ENCODE peak calls at places on chromosomes 3 and 15, in five cellular contexts. P is endothelial cell of umbilical vein, M is coronary artery, K is PC-3, U is fibroblast of mammary gland. H is an unnamed sample.

GRCh38 chr15:30923429-30923828 is 19.7 kb downstream of the FAN1 start:
- DNase-seq in P (no peak), M (no peak), K (no peak), U (no peak), H (no peak)

GRCh38 chr3:3296858-3297430 is 117.5 kb upstream of the CRBN start:
- DNase-seq in P (no peak), M (no peak), K (no peak), U (no peak), H (no peak)

GRCh38 chr3:65871305-65872141 is 167.2 kb downstream of the MAGI1 start:
- DNase-seq in P (peak), M (no peak), K (no peak), U (no peak), H (no peak)

GRCh38 chr15:39248204-39248603 is 332.7 kb upstream of the THBS1 start:
- DNase-seq in P (peak), M (no peak), K (peak), U (peak), H (peak)

GRCh38 chr3:186142556-186142955 is 33.7 kb upstream of the ETV5 start:
- DNase-seq in P (no peak), M (no peak), K (no peak), U (no peak), H (no peak)

GRCh38 chr15:71329509-71330260 is 214.4 kb downstream of the THSD4 start:
- DNase-seq in P (peak), M (no peak), K (peak), U (peak), H (peak)

GRCh38 chr15:94844533-94845390 is 613.4 kb downstream of the MCTP2 start:
- DNase-seq in P (peak), M (no peak), K (no peak), U (no peak), H (peak)

GRCh38 chr3:146274833-146275232 is 23.9 kb upstream of the PLSCR4 start:
- DNase-seq in P (peak), M (no peak), K (no peak), U (peak), H (peak)

GRCh38 chr15:68204776-68205557 is at the start of gene CALML4:
- DNase-seq in P (peak), M (peak), K (peak), U (peak), H (peak)

GRCh38 chr15:78306176-78306774 is 6.9 kb upstream of the SKIC8 start:
- DNase-seq in P (no peak), M (no peak), K (peak), U (peak), H (peak)

GRCh38 chr3:146581080-146581601 is 24.0 kb downstream of the PLSCR5 start:
- DNase-seq in P (no peak), M (no peak), K (no peak), U (no peak), H (no peak)

GRCh38 chr15:74123131-74123429 is 7.3 kb upstream of the ISLR2 start:
- DNase-seq in P (no peak), M (no peak), K (no peak), U (no peak), H (no peak)

GRCh38 chr3:175357758-175358157 is 498.6 kb downstream of the NAALADL2 start:
- DNase-seq in P (peak), M (no peak), K (no peak), U (peak), H (no peak)

GRCh38 chr3:26369133-26369532 is 253.4 kb upstream of the LRRC3B start:
- DNase-seq in P (no peak), M (no peak), K (no peak), U (no peak), H (no peak)

GRCh38 chr3:127718244-127718915 is 45.6 kb downstream of the ABTB1 start:
- DNase-seq in P (no peak), M (no peak), K (no peak), U (no peak), H (no peak)
- TF ChIP-seq CTCF in P (no peak), M (no peak), K (no peak), U (no peak), H (no peak)

GRCh38 chr15:90967206-90967605 is 12.5 kb downstream of the RCCD1 start:
- DNase-seq in P (no peak), M (no peak), K (no peak), U (no peak), H (no peak)

GRCh38 chr15:90968434-90968833 is 13.8 kb downstream of the RCCD1 start:
- DNase-seq in P (no peak), M (no peak), K (no peak), U (no peak), H (no peak)

GRCh38 chr15:90970274-90970673 is 15.6 kb downstream of the RCCD1 start:
- DNase-seq in P (no peak), M (no peak), K (no peak), U (no peak), H (no peak)

GRCh38 chr15:90974216-90974615 is 19.5 kb downstream of the RCCD1 start:
- DNase-seq in P (no peak), M (no peak), K (no peak), U (no peak), H (no peak)

GRCh38 chr15:90972133-90972532 is 17.4 kb downstream of the RCCD1 start:
- DNase-seq in P (no peak), M (no peak), K (no peak), U (no peak), H (no peak)
- H3K4me3 ChIP-seq in P (no peak), M (no peak), K (no peak), U (no peak), H (no peak)

GRCh38 chr3:112741956-112742355 is 101.0 kb upstream of the CCDC80 start:
- DNase-seq in P (no peak), M (no peak), K (no peak), U (no peak), H (no peak)

GRCh38 chr3:112738366-112738765 is 97.4 kb upstream of the CCDC80 start:
- DNase-seq in P (no peak), M (no peak), K (no peak), U (peak), H (peak)

GRCh38 chr3:112736802-112737566 is 96.0 kb upstream of the CCDC80 start:
- DNase-seq in P (no peak), M (no peak), K (peak), U (no peak), H (no peak)

GRCh38 chr3:112740800-112741199 is 99.9 kb upstream of the CCDC80 start:
- DNase-seq in P (no peak), M (no peak), K (no peak), U (no peak), H (no peak)

DNA sequence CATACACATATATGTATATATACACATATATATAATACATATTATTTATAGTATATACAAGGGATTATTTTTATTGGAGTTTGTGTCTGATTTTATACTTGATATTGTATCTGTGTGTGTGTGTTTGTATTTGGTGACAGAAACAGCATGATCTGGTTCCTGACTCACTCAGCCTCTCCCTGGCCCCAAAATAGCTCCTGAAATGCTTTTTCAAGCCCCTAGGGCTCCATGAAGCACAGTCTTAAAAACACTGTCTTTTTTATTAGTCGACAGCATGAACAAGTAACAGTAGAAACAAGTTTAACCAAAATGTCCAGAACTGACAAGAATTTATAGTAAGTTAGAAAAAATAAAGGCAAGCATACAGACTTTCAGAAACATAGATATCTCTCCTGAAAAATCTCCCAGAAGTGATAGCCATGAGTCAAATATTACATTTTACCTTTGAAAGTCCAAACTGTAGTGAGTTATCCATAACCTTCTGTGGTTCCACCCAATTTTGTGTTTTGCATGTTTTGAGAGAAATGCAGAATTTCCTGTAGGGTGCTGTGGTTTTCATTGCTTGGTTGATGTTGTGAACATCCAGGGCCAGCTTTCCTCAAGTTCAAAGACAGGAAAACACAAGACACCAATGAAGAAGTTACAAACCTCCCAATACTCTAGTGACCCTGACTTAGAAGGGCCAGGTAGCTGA is 98.5 kb upstream of the CCDC80 start:
- DNase-seq in P (no peak), M (no peak), K (peak), U (peak), H (no peak)
- TF ChIP-seq CTCF in P (no peak), M (no peak), K (no peak), U (no peak), H (no peak)

GRCh38 chr15:92812271-92812670 is 87.9 kb upstream of the CHD2 start:
- DNase-seq in P (no peak), M (no peak), K (no peak), U (no peak), H (no peak)
- H3K4me3 ChIP-seq in P (no peak), M (no peak), K (peak), U (no peak), H (no peak)

GRCh38 chr3:188066141-188066540 is 87.8 kb upstream of the LPP start:
- DNase-seq in P (no peak), M (no peak), K (no peak), U (peak), H (no peak)
- TF ChIP-seq CTCF in P (no peak), M (no peak), K (no peak), U (no peak), H (no peak)

H was measured in fibroblast of villous mesenchyme.